ENCODE peak calls at places on chromosomes 3 and 15, in six cellular contexts. E, C, R, N, I and Y are unnamed samples.

GRCh38 chr3:182482692-182483091 is 310.6 kb upstream of the ATP11B start:
- DNase-seq in N (no peak), C (no peak), E (no peak), I (no peak), R (no peak), Y (no peak)

GRCh38 chr15:45129651-45130129 is at the start of the genes DUOX1 and DUOXA1:
- DNase-seq in E (no peak), N (no peak), R (peak), C (no peak), I (no peak), Y (peak)

GRCh38 chr15:39735120-39735717 is 47.4 kb downstream of the FSIP1 start:
- DNase-seq in I (no peak), C (no peak), R (no peak), E (no peak), N (no peak), Y (no peak)

GRCh38 chr3:4722103-4722502 is 229.0 kb downstream of the ITPR1 start:
- DNase-seq in E (no peak), C (no peak), I (peak), R (no peak), N (no peak), Y (peak)

GRCh38 chr3:24273491-24273890 is 221.2 kb downstream of the THRB start:
- DNase-seq in N (no peak), E (no peak), I (no peak), C (no peak), R (no peak), Y (no peak)

GRCh38 chr3:32583708-32584107 is 13.1 kb upstream of the DYNC1LI1 start:
- DNase-seq in C (no peak), I (no peak), E (no peak), R (no peak), N (peak), Y (no peak)

GRCh38 chr3:39288300-39288808 is 8.5 kb upstream of the CX3CR1 start:
- DNase-seq in C (peak), N (no peak), R (peak), I (peak), E (peak), Y (peak)

GRCh38 chr3:67518196-67518595 is 136.2 kb downstream of the SUCLG2 start:
- DNase-seq in R (no peak), E (no peak), N (no peak), C (no peak), I (no peak), Y (no peak)

GRCh38 chr15:68367992-68368391 is 64.0 kb downstream of the ITGA11 start:
- DNase-seq in E (no peak), R (no peak), N (no peak), I (no peak), C (no peak), Y (no peak)

GRCh38 chr3:3180421-3180820 is 930 bp upstream of the CRBN start:
- DNase-seq in I (no peak), E (no peak), R (no peak), C (no peak), N (no peak), Y (no peak)

GRCh38 chr3:156898296-156898880 is 72.2 kb downstream of the LEKR1 start:
- DNase-seq in C (no peak), N (no peak), I (no peak), R (no peak), E (no peak), Y (no peak)

GRCh38 chr3:31878231-31878838 is 102.7 kb downstream of the OSBPL10 start:
- DNase-seq in C (no peak), I (peak), N (peak), R (no peak), E (no peak), Y (no peak)

GRCh38 chr3:107933450-107933849 is 157.4 kb downstream of the CD47 start:
- DNase-seq in C (no peak), E (no peak), N (no peak), I (no peak), R (no peak), Y (no peak)

GRCh38 chr3:52813810-52814209 is 16.7 kb downstream of the ITIH4 start:
- DNase-seq in I (no peak), E (no peak), C (no peak), N (no peak), R (no peak), Y (no peak)

GRCh38 chr15:64681424-64682024 is 93.9 kb downstream of the RBPMS2 start:
- DNase-seq in R (peak), I (peak), E (no peak), N (no peak), C (no peak), Y (peak)

GRCh38 chr3:87287025-87287424 is 10.6 kb upstream of the POU1F1 start:
- DNase-seq in E (no peak), C (no peak), R (no peak), I (no peak), N (no peak), Y (no peak)

GRCh38 chr15:63186065-63186464 is 3.3 kb upstream of the RAB8B start:
- DNase-seq in R (no peak), I (peak), E (no peak), N (peak), C (no peak), Y (no peak)

GRCh38 chr3:126313580-126314304 is 43.5 kb downstream of the KLF15 start:
- DNase-seq in C (no peak), E (no peak), I (peak), R (no peak), N (no peak), Y (no peak)

GRCh38 chr3:71751602-71752001 is 2.1 kb upstream of the GPR27 start:
- DNase-seq in C (no peak), N (no peak), I (no peak), R (no peak), E (no peak), Y (no peak)

GRCh38 chr3:183151716-183152385 is 10.7 kb downstream of the LAMP3 start:
- DNase-seq in N (no peak), R (no peak), E (no peak), I (no peak), C (no peak), Y (no peak)

GRCh38 chr3:161413127-161413854 is 42.0 kb upstream of the SPTSSB start:
- DNase-seq in E (no peak), C (no peak), I (peak), R (peak), N (no peak), Y (no peak)

GRCh38 chr3:86416334-86416733 is 574.6 kb downstream of the VGLL3 start:
- DNase-seq in I (no peak), C (no peak), N (no peak), R (no peak), E (no peak), Y (no peak)

GRCh38 chr3:193544289-193544688 is 10.4 kb downstream of the ATP13A4 start:
- DNase-seq in N (no peak), C (no peak), R (no peak), I (no peak), E (no peak), Y (no peak)

GRCh38 chr3:62755285-62755684 is 119.9 kb downstream of the CADPS start:
- DNase-seq in N (no peak), R (no peak), E (no peak), C (no peak), I (no peak), Y (no peak)

GRCh38 chr3:72153477-72154314 is 368.7 kb upstream of the PROK2 start:
- DNase-seq in I (no peak), C (no peak), R (no peak), E (no peak), N (no peak), Y (no peak)

GRCh38 chr3:190912736-190913135 is 50.2 kb upstream of the GMNC start:
- DNase-seq in E (no peak), C (no peak), I (no peak), N (no peak), R (no peak), Y (no peak)

GRCh38 chr3:123799544-123800351 is 84.4 kb downstream of the MYLK start:
- DNase-seq in I (no peak), R (no peak), N (no peak), C (no peak), E (no peak), Y (no peak)

GRCh38 chr3:58627580-58627894 is 39.0 kb downstream of the FAM3D start:
- DNase-seq in I (peak), C (no peak), N (no peak), E (no peak), R (peak), Y (peak)

GRCh38 chr15:42091753-42092665 is 2.4 kb downstream of the PLA2G4D start:
- DNase-seq in I (no peak), E (no peak), N (no peak), C (no peak), R (no peak), Y (no peak)

GRCh38 chr15:40554164-40554530 is 10.7 kb downstream of the CCDC32 start:
- DNase-seq in E (no peak), I (no peak), N (no peak), C (no peak), R (no peak), Y (no peak)

GRCh38 chr3:195209083-195209835 is 61.7 kb downstream of the XXYLT1 start:
- DNase-seq in I (no peak), R (no peak), N (no peak), E (peak), C (no peak), Y (peak)

GRCh38 chr3:106862067-106862466 is 515.2 kb upstream of the CCDC54 start:
- DNase-seq in E (no peak), N (no peak), I (peak), R (no peak), C (no peak), Y (no peak)

GRCh38 chr3:85162905-85163304 is 204.1 kb downstream of the CADM2 start:
- DNase-seq in C (no peak), E (no peak), R (no peak), N (no peak), I (no peak), Y (no peak)

GRCh38 chr3:159829056-159829995 is 159.3 kb upstream of the IL12A start:
- DNase-seq in I (peak), E (peak), N (no peak), R (no peak), C (no peak), Y (peak)

GRCh38 chr15:69149163-69149562 is 11.3 kb upstream of the GLCE start:
- DNase-seq in C (no peak), N (no peak), I (no peak), E (no peak), R (no peak), Y (no peak)

GRCh38 chr3:48926425-48927392 is 8.1 kb downstream of the ARIH2 start:
- DNase-seq in E (no peak), R (no peak), I (peak), N (no peak), C (no peak), Y (no peak)

GRCh38 chr3:165855581-165855980 is 18.4 kb upstream of the BCHE start:
- DNase-seq in R (no peak), N (no peak), I (peak), C (no peak), E (no peak), Y (peak)

GRCh38 chr3:165852710-165853109 is 15.5 kb upstream of the BCHE start:
- DNase-seq in E (no peak), C (no peak), N (no peak), I (peak), R (no peak), Y (no peak)

GRCh38 chr3:165852150-165852549 is 14.9 kb upstream of the BCHE start:
- DNase-seq in C (no peak), E (no peak), R (no peak), I (no peak), N (no peak), Y (no peak)

GRCh38 chr3:165854696-165855095 is 17.5 kb upstream of the BCHE start:
- DNase-seq in R (no peak), I (peak), C (no peak), N (no peak), E (no peak), Y (no peak)
- TF ChIP-seq CTCF in R (no peak), I (peak), C (no peak), N (peak), E (no peak), Y (peak)

GRCh38 chr3:149609595-149609994 is 48.2 kb downstream of the WWTR1 start:
- DNase-seq in I (no peak), C (no peak), E (no peak), R (no peak), N (no peak), Y (no peak)

GRCh38 chr3:149608987-149609386 is 48.8 kb downstream of the WWTR1 start:
- DNase-seq in E (no peak), N (no peak), R (no peak), I (no peak), C (no peak), Y (no peak)

GRCh38 chr3:149612456-149612855 is 45.4 kb downstream of the WWTR1 start:
- DNase-seq in E (no peak), N (no peak), I (no peak), C (no peak), R (no peak), Y (no peak)

GRCh38 chr3:149610351-149611105 is 47.3 kb downstream of the WWTR1 start:
- DNase-seq in I (no peak), R (no peak), C (no peak), N (no peak), E (peak), Y (no peak)

GRCh38 chr3:149611149-149611548 is 46.7 kb downstream of the WWTR1 start:
- DNase-seq in C (no peak), R (no peak), E (no peak), I (no peak), N (no peak), Y (no peak)
- TF ChIP-seq CTCF in C (no peak), R (no peak), E (no peak), I (no peak), N (no peak), Y (no peak)

GRCh38 chr3:174862101-174862500 is 3.0 kb downstream of the NAALADL2 start:
- DNase-seq in R (peak), C (no peak), I (no peak), N (no peak), E (no peak), Y (peak)
- TF ChIP-seq CTCF in R (no peak), C (no peak), I (no peak), N (no peak), E (no peak), Y (no peak)

GRCh38 chr3:50352762-50353161 is 2.1 kb downstream of the CYB561D2 start:
- DNase-seq in E (no peak), I (no peak), R (no peak), N (no peak), C (no peak), Y (no peak)
- TF ChIP-seq CTCF in E (no peak), I (peak), R (no peak), N (peak), C (no peak), Y (no peak)

DNA sequence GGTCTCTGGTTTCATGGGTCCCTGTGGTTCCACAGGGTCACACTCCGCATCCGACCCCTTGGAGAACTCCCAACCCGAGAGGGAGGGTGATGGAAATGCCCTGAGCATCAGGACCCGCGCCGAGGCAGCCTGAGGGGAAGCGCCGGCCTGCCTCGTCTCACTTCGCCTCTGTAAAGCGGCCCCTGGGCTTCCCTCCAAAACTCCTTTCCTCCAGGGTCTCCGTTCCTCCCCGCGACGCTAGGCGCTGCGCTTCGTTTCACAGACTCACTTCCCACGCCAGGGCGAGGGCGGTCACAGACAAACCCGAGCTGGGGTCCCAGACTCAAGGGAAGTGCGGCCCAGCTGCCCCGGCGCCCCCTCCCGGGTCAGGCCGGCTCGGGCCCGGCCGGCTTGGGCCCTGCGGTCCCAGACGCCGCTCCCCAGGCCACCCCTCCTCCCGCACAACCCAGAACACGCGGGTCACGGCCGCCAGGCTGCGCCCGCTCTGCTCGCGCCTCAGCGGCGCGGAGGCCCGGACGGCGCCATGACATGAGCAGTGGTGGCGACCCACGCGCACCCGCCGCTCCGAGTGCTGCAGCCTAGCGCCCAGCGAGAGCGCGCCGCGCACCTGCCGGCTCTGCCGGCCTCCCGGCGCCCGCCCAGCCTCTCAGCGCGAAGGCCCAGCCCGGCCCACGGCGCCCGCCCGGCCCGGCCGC is 619 bp downstream of the NUP210 start:
- DNase-seq in R (peak), N (no peak), I (no peak), C (peak), E (no peak), Y (no peak)
- TF ChIP-seq CTCF in R (no peak), N (no peak), I (no peak), C (no peak), E (no peak), Y (no peak)

GRCh38 chr15:65769482-65769881 is 22.6 kb downstream of the DENND4A start:
- DNase-seq in R (no peak), E (no peak), C (no peak), I (no peak), N (no peak), Y (no peak)
- TF ChIP-seq CTCF in R (no peak), E (no peak), C (no peak), I (no peak), N (no peak), Y (no peak)

DNA sequence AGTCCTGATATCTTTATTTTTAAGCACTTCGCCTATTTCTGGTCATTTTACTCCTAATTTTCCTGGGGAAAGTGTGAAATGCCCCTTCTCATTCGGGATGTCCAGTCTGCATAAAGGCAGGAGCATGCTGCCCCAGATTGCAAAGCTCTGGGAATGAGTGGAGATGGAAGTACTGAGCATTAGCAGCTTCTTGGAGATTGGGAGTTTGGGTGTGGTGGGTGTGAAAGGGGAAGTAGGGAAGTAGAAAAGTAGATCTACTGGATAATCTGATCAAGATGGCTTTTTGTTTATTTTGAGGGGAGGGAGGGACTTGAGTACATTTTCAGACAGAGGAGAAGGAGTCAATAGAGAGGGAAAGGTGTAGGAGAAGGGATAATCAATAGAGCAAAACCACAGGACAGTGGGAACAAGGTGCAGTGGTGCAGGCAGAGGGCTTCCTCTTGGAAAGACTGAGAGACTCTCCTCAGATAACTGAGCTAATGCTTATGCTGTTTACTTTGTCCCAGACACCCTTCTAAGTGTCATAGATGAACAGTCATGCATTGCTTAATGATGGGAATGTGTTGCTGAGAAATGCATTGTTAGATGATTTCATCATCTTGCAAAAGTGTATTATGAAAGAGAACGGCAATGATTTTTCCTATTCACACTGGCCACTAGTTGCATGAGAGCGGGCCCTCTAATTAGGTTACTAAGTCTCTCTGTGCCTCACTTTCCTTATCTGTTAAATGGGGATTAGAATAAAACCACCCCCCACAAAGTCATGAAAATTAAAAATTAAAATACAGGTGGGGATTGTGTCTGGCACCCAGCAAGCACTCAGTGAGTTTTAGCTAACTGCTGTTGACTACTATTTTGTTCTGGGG is 45.5 kb downstream of the PHLDB2 start:
- DNase-seq in E (no peak), I (peak), R (no peak), N (peak), C (no peak), Y (no peak)
- TF ChIP-seq CTCF in E (no peak), I (peak), R (no peak), N (peak), C (no peak), Y (no peak)

GRCh38 chr3:45544719-45545296 is 49.7 kb upstream of the LIMD1 start:
- DNase-seq in R (no peak), C (no peak), I (no peak), N (no peak), E (no peak), Y (no peak)
- TF ChIP-seq CTCF in R (no peak), C (no peak), I (peak), N (no peak), E (no peak), Y (peak)